ENCODE peak calls at places on chromosomes 11 and 22, in ten cellular contexts. N, X, M, S, F, P, U, V, O and Z are unnamed samples.
A peak's percentile ranks its signal among the peaks of the same experiment; 100 is the strongest.

GRCh38 chr11:17767301-17767885 is 32.8 kb downstream of the KCNC1 start:
- DNase-seq in U (no peak), X (no peak), S (no peak), V (no peak), F (no peak), P (no peak), N (no peak), O (no peak), M (no peak), Z (no peak)

GRCh38 chr11:125128450-125128849 is 17.0 kb upstream of the TMEM218 start:
- DNase-seq in X (no peak), M (no peak), V (no peak), P (peak; percentile 51), O (no peak), U (peak; percentile 72), S (no peak), N (no peak), F (no peak), Z (no peak)

GRCh38 chr11:19703211-19703610 is 9.4 kb upstream of the NAV2 start:
- DNase-seq in M (no peak), X (no peak), F (no peak), P (no peak), O (no peak), U (no peak), N (no peak), V (no peak), S (no peak), Z (no peak)

GRCh38 chr22:46052331-46052771 is 75.4 kb upstream of the WNT7B start:
- DNase-seq in V (no peak), O (no peak), M (no peak), N (peak; percentile 48), X (no peak), F (no peak), U (no peak), S (no peak), P (no peak), Z (no peak)

GRCh38 chr11:73401217-73401923 is 25.2 kb downstream of the RELT start:
- DNase-seq in U (no peak), M (no peak), P (no peak), O (no peak), X (no peak), S (no peak), N (no peak), F (no peak), V (no peak), Z (no peak)

GRCh38 chr11:28743101-28743550 is 634.9 kb downstream of the METTL15 start:
- DNase-seq in N (no peak), X (no peak), U (no peak), F (no peak), M (no peak), O (no peak), P (no peak), S (no peak), V (no peak), Z (no peak)

GRCh38 chr22:48536691-48537591 is 1290.7 kb downstream of the BRD1 start:
- DNase-seq in O (no peak), P (no peak), F (no peak), S (no peak), X (no peak), M (no peak), U (no peak), N (no peak), V (no peak), Z (peak; percentile 66)

GRCh38 chr11:47499614-47500013 is 50.7 kb upstream of the RAPSN start:
- DNase-seq in O (no peak), U (no peak), M (no peak), X (no peak), P (no peak), F (no peak), V (no peak), S (no peak), N (no peak), Z (no peak)

GRCh38 chr11:8917157-8917820 is 6.3 kb downstream of the AKIP1 start:
- DNase-seq in U (no peak), P (peak; percentile 67), M (no peak), N (peak; percentile 61), O (no peak), V (no peak), X (no peak), S (no peak), F (no peak), Z (no peak)

GRCh38 chr22:46813816-46814597 is 51.6 kb downstream of the TBC1D22A start:
- DNase-seq in O (no peak), V (no peak), M (no peak), P (no peak), N (no peak), X (no peak), U (no peak), F (no peak), S (no peak), Z (no peak)

GRCh38 chr11:82858556-82859091 is 41.6 kb downstream of the PRCP start:
- DNase-seq in S (no peak), V (no peak), F (no peak), P (peak; percentile 23), M (no peak), U (no peak), O (no peak), X (no peak), N (no peak), Z (no peak)

GRCh38 chr11:58028687-58029411 is 1.9 kb upstream of the OR6Q1 start:
- DNase-seq in V (peak; percentile 65), U (peak; percentile 43), X (no peak), S (peak; percentile 53), M (no peak), F (no peak), O (no peak), P (no peak), N (no peak), Z (no peak)

GRCh38 chr11:38019072-38019775 is 1421.2 kb upstream of the RAG2 start:
- DNase-seq in X (no peak), S (no peak), N (no peak), U (no peak), P (no peak), O (peak; percentile 7), M (no peak), F (no peak), V (no peak), Z (no peak)

GRCh38 chr11:130390071-130390758 is 38.2 kb downstream of the ADAMTS8 start:
- DNase-seq in N (no peak), P (peak; percentile 31), U (peak; percentile 47), V (no peak), F (no peak), M (no peak), X (peak; percentile 24), O (no peak), S (peak; percentile 72), Z (peak; percentile 71)

GRCh38 chr11:39668640-39669039 is 1790.8 kb downstream of the LRRC4C start:
- DNase-seq in N (no peak), P (no peak), X (no peak), V (no peak), S (no peak), M (no peak), O (no peak), F (no peak), U (no peak), Z (no peak)

GRCh38 chr11:46342237-46342636 is 5.0 kb upstream of the DGKZ start:
- DNase-seq in V (no peak), P (no peak), S (peak; percentile 95), X (no peak), N (peak; percentile 35), F (no peak), U (no peak), O (peak; percentile 63), M (no peak), Z (no peak)

GRCh38 chr11:2940166-2940929 is 11.1 kb upstream of the PHLDA2 start:
- DNase-seq in X (peak; percentile 53), M (no peak), S (no peak), O (no peak), P (no peak), N (no peak), U (no peak), F (no peak), V (peak; percentile 62), Z (no peak)

GRCh38 chr11:133271206-133271605 is 261.1 kb downstream of the OPCML start:
- DNase-seq in N (no peak), V (no peak), X (no peak), P (no peak), S (no peak), O (no peak), F (no peak), U (no peak), M (no peak), Z (no peak)

GRCh38 chr11:17750013-17750816 is 15.6 kb downstream of the KCNC1 start:
- DNase-seq in X (no peak), S (no peak), V (no peak), U (no peak), M (no peak), P (no peak), O (no peak), N (no peak), F (no peak), Z (no peak)

GRCh38 chr11:96254087-96254486 is 88.9 kb downstream of the MAML2 start:
- DNase-seq in U (no peak), S (peak; percentile 49), X (no peak), V (no peak), O (peak; percentile 30), N (no peak), P (peak; percentile 49), M (no peak), F (no peak), Z (no peak)

GRCh38 chr22:25153961-25154685 is 45.5 kb upstream of the CRYBB3 start:
- DNase-seq in X (no peak), P (no peak), O (no peak), N (no peak), U (peak; percentile 82), V (peak; percentile 77), S (no peak), F (no peak), M (no peak), Z (no peak)

GRCh38 chr11:70129051-70129592 is 51.0 kb downstream of the ANO1 start:
- DNase-seq in X (no peak), P (no peak), N (no peak), F (no peak), S (no peak), M (no peak), V (no peak), U (no peak), O (no peak), Z (no peak)

GRCh38 chr11:129214710-129215295 is 22.7 kb upstream of the ARHGAP32 start:
- DNase-seq in U (no peak), X (no peak), N (no peak), M (no peak), F (no peak), O (no peak), V (no peak), S (no peak), P (no peak), Z (no peak)

GRCh38 chr11:45250035-45250693 is 36.0 kb downstream of the SYT13 start:
- DNase-seq in P (no peak), F (no peak), S (no peak), X (no peak), U (no peak), V (no peak), N (no peak), M (no peak), O (no peak), Z (no peak)

GRCh38 chr22:36505998-36506635 is 723 bp downstream of the FOXRED2 start:
- DNase-seq in P (no peak), X (no peak), M (no peak), V (no peak), N (no peak), U (no peak), F (no peak), S (no peak), O (no peak), Z (no peak)

GRCh38 chr11:134380785-134381184 is 31.3 kb downstream of the B3GAT1 start:
- DNase-seq in P (no peak), N (no peak), V (no peak), O (no peak), X (no peak), U (no peak), M (no peak), S (no peak), F (no peak), Z (no peak)

GRCh38 chr22:36486619-36487384 is 5.4 kb upstream of the TXN2 start:
- DNase-seq in O (peak; percentile 41), F (peak; percentile 17), V (no peak), M (no peak), U (no peak), X (no peak), S (peak; percentile 71), N (no peak), P (no peak), Z (no peak)

GRCh38 chr11:46277313-46277622 is 194 bp upstream of the CREB3L1 start:
- DNase-seq in M (no peak), F (no peak), O (no peak), S (peak; percentile 34), V (no peak), X (no peak), P (no peak), N (peak; percentile 62), U (peak; percentile 50), Z (no peak)